ENCODE peak calls at places on chromosome 11, in five cellular contexts. G is naive B cell, B is NCI-H345, J is neuronal stem cell, Q is LoVo. U is an unnamed sample.

GRCh38 chr11:27616711-27617110 is 83.5 kb downstream of the BDNF start:
- DNase-seq in G (no peak), J (no peak), B (no peak), Q (no peak), U (no peak)

GRCh38 chr11:114346709-114347141 is 50.5 kb downstream of the NNMT start:
- DNase-seq in B (no peak), J (no peak), Q (peak; percentile 16), G (no peak), U (peak; percentile 28)

GRCh38 chr11:95330332-95330731 is 99.3 kb upstream of the SESN3 start:
- DNase-seq in J (no peak), G (no peak), Q (no peak), B (peak; percentile 33), U (no peak)

GRCh38 chr11:11782532-11783110 is 59.2 kb upstream of the USP47 start:
- DNase-seq in J (no peak), G (no peak), B (peak; percentile 90), Q (no peak), U (no peak)

GRCh38 chr11:1078191-1078601 is 3.5 kb downstream of the MUC2 start:
- DNase-seq in G (no peak), J (no peak), B (no peak), Q (no peak), U (no peak)

GRCh38 chr11:32316232-32316631 is 119.1 kb downstream of the WT1 start:
- DNase-seq in Q (no peak), G (no peak), B (no peak), J (no peak), U (peak; percentile 35)

GRCh38 chr11:128814856-128815705 is 52.0 kb downstream of the KCNJ1 start:
- DNase-seq in J (peak; percentile 79), B (no peak), Q (no peak), G (no peak), U (peak; percentile 49)

GRCh38 chr11:67370351-67371076 is 2.9 kb downstream of the CLCF1 start:
- DNase-seq in J (no peak), G (no peak), Q (no peak), B (no peak), U (no peak)

GRCh38 chr11:79959318-79959717 is 518.5 kb upstream of the TENM4 start:
- DNase-seq in G (no peak), J (no peak), B (no peak), Q (no peak), U (no peak)